ENCODE peak calls at places on chromosomes 4 and X, in eight cellular contexts. F, L, O, E, Y, N, Z and C are unnamed samples.
A peak's percentile ranks its signal among the peaks of the same experiment; 100 is the strongest.

GRCh38 chr4:113958766-113959540 is 20.5 kb downstream of the ARSJ start:
- DNase-seq in F (no peak), L (no peak), O (no peak), E (no peak), Y (peak; percentile 97), N (no peak), Z (no peak), C (no peak)

GRCh38 chr4:40918330-40918729 is 168.6 kb downstream of the NSUN7 start:
- DNase-seq in F (no peak), L (no peak), O (no peak), E (peak; percentile 55), Y (peak; percentile 54), N (peak; percentile 87), Z (peak; percentile 87), C (no peak)

GRCh38 chr4:87097075-87097474 is 123.3 kb downstream of the KLHL8 start:
- DNase-seq in F (no peak), L (no peak), O (no peak), E (no peak), Y (no peak), N (no peak), Z (no peak), C (no peak)

GRCh38 chr4:74944354-74944793 is 11.5 kb downstream of the PARM1 start:
- DNase-seq in F (no peak), L (peak; percentile 75), O (no peak), E (peak; percentile 69), Y (no peak), N (no peak), Z (no peak), C (no peak)

GRCh38 chr4:141390527-141391046 is 169.9 kb downstream of the ZNF330 start:
- DNase-seq in F (no peak), L (no peak), O (no peak), E (no peak), Y (no peak), N (no peak), Z (no peak), C (no peak)

GRCh38 chr4:91621446-91621845 is 682.3 kb upstream of the GRID2 start:
- DNase-seq in F (no peak), L (no peak), O (no peak), E (no peak), Y (no peak), N (no peak), Z (no peak), C (no peak)

GRCh38 chr4:111475001-111475400 is 670.3 kb upstream of the FAM241A start:
- DNase-seq in F (no peak), L (no peak), O (no peak), E (peak; percentile 10), Y (peak; percentile 37), N (no peak), Z (no peak), C (no peak)

GRCh38 chr4:22573198-22573597 is 57.3 kb upstream of the ADGRA3 start:
- DNase-seq in F (no peak), L (no peak), O (no peak), E (peak; percentile 81), Y (peak; percentile 32), N (no peak), Z (peak; percentile 88), C (no peak)

GRCh38 chr4:189436207-189436606 is 504.5 kb upstream of the FRG1 start:
- DNase-seq in F (no peak), L (no peak), O (no peak), E (peak; percentile 36), Y (no peak), N (no peak), Z (no peak), C (no peak)

GRCh38 chrX:37347420-37347819 is 1.7 kb upstream of the PRRG1 start:
- DNase-seq in F (no peak), L (no peak), O (no peak), E (no peak), Y (peak; percentile 15), N (no peak), Z (no peak), C (no peak)

GRCh38 chrX:48737213-48737938 is 24.2 kb upstream of the GLOD5 start:
- DNase-seq in F (peak; percentile 73), L (peak; percentile 96), O (peak; percentile 72), E (peak; percentile 90), Y (peak; percentile 97), N (peak; percentile 93), Z (peak; percentile 97), C (peak; percentile 25)

GRCh38 chr4:154024097-154024496 is 235.2 kb upstream of the SFRP2 start:
- DNase-seq in F (no peak), L (no peak), O (no peak), E (no peak), Y (no peak), N (no peak), Z (no peak), C (no peak)
- TF ChIP-seq CTCF in F (no peak), L (no peak), O (no peak), E (no peak), Y (peak; percentile 28), N (no peak), Z (no peak), C (peak; percentile 49)

GRCh38 chrX:130507015-130507414 is 105.2 kb downstream of the RBMX2 start:
- DNase-seq in F (no peak), L (no peak), O (no peak), E (no peak), Y (no peak), N (no peak), Z (no peak), C (no peak)

GRCh38 chrX:130504019-130504418 is 102.2 kb downstream of the RBMX2 start:
- DNase-seq in F (no peak), L (no peak), O (no peak), E (no peak), Y (no peak), N (no peak), Z (no peak), C (no peak)

GRCh38 chrX:130498653-130499274 is 97.0 kb downstream of the RBMX2 start:
- DNase-seq in F (no peak), L (no peak), O (no peak), E (no peak), Y (no peak), N (no peak), Z (no peak), C (no peak)

GRCh38 chrX:130497531-130497930 is 95.7 kb downstream of the RBMX2 start:
- DNase-seq in F (no peak), L (no peak), O (no peak), E (no peak), Y (no peak), N (no peak), Z (no peak), C (no peak)

GRCh38 chrX:130502023-130502570 is 100.3 kb downstream of the RBMX2 start:
- DNase-seq in F (no peak), L (no peak), O (no peak), E (no peak), Y (no peak), N (no peak), Z (no peak), C (no peak)
- TF ChIP-seq CTCF in F (no peak), L (no peak), O (no peak), E (no peak), Y (no peak), N (no peak), Z (no peak), C (no peak)

GRCh38 chrX:17081969-17082368 is 135.5 kb downstream of the REPS2 start:
- DNase-seq in F (no peak), L (no peak), O (no peak), E (no peak), Y (no peak), N (no peak), Z (no peak), C (no peak)

GRCh38 chrX:17086317-17086716 is 139.9 kb downstream of the REPS2 start:
- DNase-seq in F (no peak), L (no peak), O (no peak), E (no peak), Y (no peak), N (no peak), Z (no peak), C (no peak)

GRCh38 chrX:17078031-17078730 is 131.7 kb downstream of the REPS2 start:
- DNase-seq in F (no peak), L (no peak), O (no peak), E (no peak), Y (peak; percentile 48), N (no peak), Z (no peak), C (no peak)

GRCh38 chrX:17081535-17081934 is 135.1 kb downstream of the REPS2 start:
- DNase-seq in F (no peak), L (no peak), O (no peak), E (no peak), Y (no peak), N (no peak), Z (no peak), C (no peak)

GRCh38 chrX:17082831-17083230 is 136.4 kb downstream of the REPS2 start:
- DNase-seq in F (no peak), L (peak; percentile 54), O (no peak), E (no peak), Y (no peak), N (no peak), Z (no peak), C (no peak)
- TF ChIP-seq CTCF in F (no peak), L (peak; percentile 34), O (no peak), E (no peak), Y (no peak), N (no peak), Z (no peak), C (peak; percentile 31)

GRCh38 chr4:123110147-123110546 is 187.8 kb upstream of the NUDT6 start:
- DNase-seq in F (no peak), L (no peak), O (no peak), E (no peak), Y (no peak), N (no peak), Z (no peak), C (no peak)

GRCh38 chr4:123106741-123107140 is 184.3 kb upstream of the NUDT6 start:
- DNase-seq in F (no peak), L (no peak), O (no peak), E (no peak), Y (no peak), N (no peak), Z (no peak), C (no peak)

GRCh38 chr4:123110685-123111084 is 188.3 kb upstream of the NUDT6 start:
- DNase-seq in F (no peak), L (no peak), O (no peak), E (no peak), Y (no peak), N (no peak), Z (no peak), C (no peak)

GRCh38 chr4:123109129-123109528 is 186.7 kb upstream of the NUDT6 start:
- DNase-seq in F (no peak), L (no peak), O (no peak), E (no peak), Y (no peak), N (no peak), Z (no peak), C (no peak)

DNA sequence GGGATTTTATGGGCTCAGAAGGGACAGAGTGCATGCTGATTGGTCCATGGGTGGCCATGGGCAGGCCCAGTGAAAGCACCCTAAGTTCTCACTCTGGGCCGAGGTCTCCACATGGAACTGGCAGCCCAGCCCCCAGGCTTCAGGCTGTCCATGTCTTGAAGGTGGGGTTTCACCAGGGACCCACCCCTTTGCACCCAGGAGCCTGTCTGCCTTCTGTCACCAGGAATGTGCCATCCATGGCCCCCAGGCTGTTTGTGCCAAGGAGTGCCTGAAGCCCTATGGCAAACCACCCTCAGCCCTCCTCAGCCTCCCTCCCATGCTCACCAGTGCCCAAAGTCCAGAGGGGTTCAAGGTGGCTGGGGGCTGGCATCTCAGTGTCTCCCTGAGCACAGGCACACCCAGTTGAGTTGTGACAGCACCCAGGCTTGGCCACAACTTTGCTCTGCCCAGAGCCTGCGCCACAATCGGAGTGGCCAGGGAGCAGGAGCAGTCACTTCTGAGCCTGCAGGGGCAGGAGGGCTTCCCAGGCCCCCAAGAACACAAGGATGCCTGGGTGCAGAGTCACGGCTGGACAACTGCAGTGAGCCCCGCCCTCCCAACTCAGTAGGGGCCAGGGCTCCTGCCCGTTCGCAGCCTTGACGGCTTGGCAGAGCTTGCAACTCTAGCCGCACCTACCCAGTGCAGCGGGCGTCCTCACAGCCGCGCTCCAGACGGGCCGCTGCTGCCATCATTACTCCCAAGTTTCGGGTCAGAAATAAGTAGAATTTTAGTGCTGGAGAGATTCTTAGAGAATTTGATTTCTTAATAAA is 185.3 kb upstream of the NUDT6 start:
- DNase-seq in F (no peak), L (no peak), O (no peak), E (no peak), Y (no peak), N (no peak), Z (no peak), C (no peak)
- TF ChIP-seq CTCF in F (no peak), L (no peak), O (no peak), E (no peak), Y (no peak), N (no peak), Z (no peak), C (no peak)